ENCODE peak calls at places on chromosomes 12 and 14, in six cellular contexts. One of them, this sample, is unnamed.
A peak's percentile ranks its signal among the peaks of the same experiment; 100 is the strongest.

GRCh38 chr12:92158711-92159534 is 13.3 kb upstream of the BTG1 start:
- DNase-seq in lung: no peak
- DNase-seq in GM23338: no peak
- DNase-seq in CD4-positive, CD25-positive, alpha-beta regulatory T cell: peak; percentile 34
- DNase-seq in MM.1S: peak; percentile 5
- DNase-seq in left ventricle myocardium inferior: no peak
- DNase-seq in this sample: peak; percentile 46

GRCh38 chr12:124321040-124321481 is 26.2 kb downstream of the RFLNA start:
- DNase-seq in GM23338: peak; percentile 78
- DNase-seq in left ventricle myocardium inferior: peak; percentile 68
- DNase-seq in lung: peak; percentile 61
- DNase-seq in MM.1S: peak; percentile 21
- DNase-seq in CD4-positive, CD25-positive, alpha-beta regulatory T cell: peak; percentile 39
- DNase-seq in this sample: peak; percentile 32

GRCh38 chr12:41089438-41089837 is 98.7 kb upstream of the PDZRN4 start:
- DNase-seq in GM23338: no peak
- DNase-seq in lung: no peak
- DNase-seq in CD4-positive, CD25-positive, alpha-beta regulatory T cell: no peak
- DNase-seq in left ventricle myocardium inferior: no peak
- DNase-seq in MM.1S: no peak
- DNase-seq in this sample: no peak

GRCh38 chr12:49540229-49541139 is 1.7 kb downstream of the KCNH3 start:
- DNase-seq in lung: no peak
- DNase-seq in GM23338: no peak
- DNase-seq in MM.1S: no peak
- DNase-seq in left ventricle myocardium inferior: no peak
- DNase-seq in CD4-positive, CD25-positive, alpha-beta regulatory T cell: no peak
- DNase-seq in this sample: no peak

GRCh38 chr12:124228050-124228711 is 66.7 kb upstream of the RFLNA start:
- DNase-seq in MM.1S: no peak
- DNase-seq in left ventricle myocardium inferior: no peak
- DNase-seq in GM23338: no peak
- DNase-seq in lung: no peak
- DNase-seq in CD4-positive, CD25-positive, alpha-beta regulatory T cell: no peak
- DNase-seq in this sample: no peak

GRCh38 chr12:107308310-107308709 is 215.0 kb upstream of the CRY1 start:
- DNase-seq in GM23338: no peak
- DNase-seq in CD4-positive, CD25-positive, alpha-beta regulatory T cell: no peak
- DNase-seq in left ventricle myocardium inferior: no peak
- DNase-seq in lung: no peak
- DNase-seq in MM.1S: no peak
- DNase-seq in this sample: no peak

GRCh38 chr14:105499256-105500035 is 8.4 kb downstream of the TEDC1 start:
- DNase-seq in GM23338: no peak
- DNase-seq in left ventricle myocardium inferior: no peak
- DNase-seq in lung: no peak
- DNase-seq in MM.1S: no peak
- DNase-seq in CD4-positive, CD25-positive, alpha-beta regulatory T cell: no peak
- DNase-seq in this sample: no peak

GRCh38 chr12:47822863-47823262 is 3.2 kb upstream of the HDAC7 start:
- DNase-seq in GM23338: no peak
- DNase-seq in CD4-positive, CD25-positive, alpha-beta regulatory T cell: no peak
- DNase-seq in left ventricle myocardium inferior: no peak
- DNase-seq in lung: no peak
- DNase-seq in MM.1S: no peak
- DNase-seq in this sample: no peak

GRCh38 chr14:96502621-96503251 is 554 bp downstream of the PAPOLA start:
- DNase-seq in CD4-positive, CD25-positive, alpha-beta regulatory T cell: no peak
- DNase-seq in lung: peak; percentile 59
- DNase-seq in GM23338: peak; percentile 79
- DNase-seq in left ventricle myocardium inferior: peak; percentile 50
- DNase-seq in MM.1S: peak; percentile 8
- DNase-seq in this sample: no peak

GRCh38 chr12:6375269-6376078 is at the start of gene SCNN1A:
- DNase-seq in CD4-positive, CD25-positive, alpha-beta regulatory T cell: no peak
- DNase-seq in GM23338: peak; percentile 97
- DNase-seq in MM.1S: no peak
- DNase-seq in lung: peak; percentile 88
- DNase-seq in left ventricle myocardium inferior: no peak
- DNase-seq in this sample: no peak

GRCh38 chr14:71659165-71659564 is 273.1 kb upstream of the RGS6 start:
- DNase-seq in left ventricle myocardium inferior: no peak
- DNase-seq in lung: no peak
- DNase-seq in CD4-positive, CD25-positive, alpha-beta regulatory T cell: peak; percentile 52
- DNase-seq in GM23338: no peak
- DNase-seq in MM.1S: no peak
- DNase-seq in this sample: no peak

GRCh38 chr14:68469208-68469713 is 323.6 kb downstream of the ZFP36L1 start:
- DNase-seq in left ventricle myocardium inferior: no peak
- DNase-seq in lung: no peak
- DNase-seq in MM.1S: no peak
- DNase-seq in GM23338: no peak
- DNase-seq in CD4-positive, CD25-positive, alpha-beta regulatory T cell: no peak
- DNase-seq in this sample: no peak

GRCh38 chr14:102499401-102500189 is 10.0 kb downstream of the ANKRD9 start:
- DNase-seq in lung: no peak
- DNase-seq in CD4-positive, CD25-positive, alpha-beta regulatory T cell: no peak
- DNase-seq in left ventricle myocardium inferior: peak; percentile 88
- DNase-seq in GM23338: no peak
- DNase-seq in MM.1S: no peak
- DNase-seq in this sample: no peak

GRCh38 chr12:89999699-90000505 is 291.3 kb upstream of the ATP2B1 start:
- DNase-seq in CD4-positive, CD25-positive, alpha-beta regulatory T cell: no peak
- DNase-seq in lung: no peak
- DNase-seq in GM23338: no peak
- DNase-seq in left ventricle myocardium inferior: no peak
- DNase-seq in MM.1S: no peak
- DNase-seq in this sample: no peak

GRCh38 chr12:129413295-129413694 is 490.5 kb downstream of the TMEM132D start:
- DNase-seq in GM23338: no peak
- DNase-seq in CD4-positive, CD25-positive, alpha-beta regulatory T cell: no peak
- DNase-seq in left ventricle myocardium inferior: no peak
- DNase-seq in lung: no peak
- DNase-seq in MM.1S: no peak
- DNase-seq in this sample: no peak

GRCh38 chr12:124699878-124700277 is 132.5 kb upstream of the NCOR2 start:
- DNase-seq in lung: peak; percentile 80
- DNase-seq in CD4-positive, CD25-positive, alpha-beta regulatory T cell: no peak
- DNase-seq in MM.1S: no peak
- DNase-seq in left ventricle myocardium inferior: no peak
- DNase-seq in GM23338: no peak
- DNase-seq in this sample: no peak

GRCh38 chr12:108201808-108202207 is 72.7 kb downstream of the WSCD2 start:
- DNase-seq in lung: no peak
- DNase-seq in GM23338: no peak
- DNase-seq in CD4-positive, CD25-positive, alpha-beta regulatory T cell: no peak
- DNase-seq in left ventricle myocardium inferior: no peak
- DNase-seq in MM.1S: no peak
- DNase-seq in this sample: no peak

GRCh38 chr14:20684662-20685456 is 499 bp downstream of the RNASE4 start:
- DNase-seq in CD4-positive, CD25-positive, alpha-beta regulatory T cell: no peak
- DNase-seq in MM.1S: no peak
- DNase-seq in GM23338: peak; percentile 66
- DNase-seq in lung: peak; percentile 61
- DNase-seq in left ventricle myocardium inferior: no peak
- DNase-seq in this sample: no peak

GRCh38 chr12:82746668-82747067 is 60.0 kb downstream of the TMTC2 start:
- DNase-seq in MM.1S: no peak
- DNase-seq in lung: no peak
- DNase-seq in GM23338: no peak
- DNase-seq in CD4-positive, CD25-positive, alpha-beta regulatory T cell: no peak
- DNase-seq in left ventricle myocardium inferior: no peak
- DNase-seq in this sample: no peak

GRCh38 chr14:57245941-57246340 is 22.8 kb downstream of the EXOC5 start:
- DNase-seq in CD4-positive, CD25-positive, alpha-beta regulatory T cell: no peak
- DNase-seq in lung: no peak
- DNase-seq in left ventricle myocardium inferior: no peak
- DNase-seq in GM23338: no peak
- DNase-seq in MM.1S: no peak
- DNase-seq in this sample: no peak

GRCh38 chr12:133130808-133131128 is 341 bp downstream of the ZNF10 start:
- DNase-seq in lung: peak; percentile 31
- DNase-seq in CD4-positive, CD25-positive, alpha-beta regulatory T cell: no peak
- DNase-seq in GM23338: no peak
- DNase-seq in MM.1S: no peak
- DNase-seq in left ventricle myocardium inferior: peak; percentile 26
- DNase-seq in this sample: no peak

GRCh38 chr14:72457641-72458040 is 436.3 kb downstream of the DPF3 start:
- DNase-seq in left ventricle myocardium inferior: no peak
- DNase-seq in CD4-positive, CD25-positive, alpha-beta regulatory T cell: no peak
- DNase-seq in GM23338: no peak
- DNase-seq in MM.1S: no peak
- DNase-seq in lung: no peak
- DNase-seq in this sample: no peak

GRCh38 chr12:133227281-133227852 is 8.3 kb downstream of the ANHX start:
- DNase-seq in lung: no peak
- DNase-seq in left ventricle myocardium inferior: no peak
- DNase-seq in CD4-positive, CD25-positive, alpha-beta regulatory T cell: no peak
- DNase-seq in GM23338: no peak
- DNase-seq in MM.1S: no peak
- DNase-seq in this sample: no peak

GRCh38 chr14:97517566-97518234 is 720.5 kb downstream of the VRK1 start:
- DNase-seq in lung: no peak
- DNase-seq in CD4-positive, CD25-positive, alpha-beta regulatory T cell: no peak
- DNase-seq in left ventricle myocardium inferior: no peak
- DNase-seq in MM.1S: no peak
- DNase-seq in GM23338: no peak
- DNase-seq in this sample: no peak

GRCh38 chr12:122830517-122831214 is 4.6 kb upstream of the HIP1R start:
- DNase-seq in MM.1S: no peak
- DNase-seq in left ventricle myocardium inferior: no peak
- DNase-seq in lung: peak; percentile 56
- DNase-seq in GM23338: no peak
- DNase-seq in CD4-positive, CD25-positive, alpha-beta regulatory T cell: no peak
- DNase-seq in this sample: no peak

GRCh38 chr14:21025374-21026151 is 702 bp upstream of the NDRG2 start:
- DNase-seq in MM.1S: no peak
- DNase-seq in left ventricle myocardium inferior: peak; percentile 91
- DNase-seq in lung: no peak
- DNase-seq in CD4-positive, CD25-positive, alpha-beta regulatory T cell: no peak
- DNase-seq in GM23338: peak; percentile 85
- DNase-seq in this sample: no peak

GRCh38 chr12:10722905-10723866 is at the start of gene YBX3:
- DNase-seq in lung: peak; percentile 89
- DNase-seq in CD4-positive, CD25-positive, alpha-beta regulatory T cell: peak; percentile 17
- DNase-seq in GM23338: peak; percentile 86
- DNase-seq in MM.1S: peak; percentile 81
- DNase-seq in left ventricle myocardium inferior: peak; percentile 90
- DNase-seq in this sample: peak; percentile 22

GRCh38 chr14:94375552-94376107 is 12.8 kb downstream of the SERPINA1 start:
- DNase-seq in left ventricle myocardium inferior: no peak
- DNase-seq in lung: no peak
- DNase-seq in CD4-positive, CD25-positive, alpha-beta regulatory T cell: no peak
- DNase-seq in GM23338: no peak
- DNase-seq in MM.1S: no peak
- DNase-seq in this sample: no peak

GRCh38 chr12:110317921-110318320 is 36.9 kb downstream of the ATP2A2 start:
- DNase-seq in CD4-positive, CD25-positive, alpha-beta regulatory T cell: no peak
- DNase-seq in MM.1S: no peak
- DNase-seq in lung: no peak
- DNase-seq in GM23338: no peak
- DNase-seq in left ventricle myocardium inferior: no peak
- DNase-seq in this sample: no peak

GRCh38 chr12:3933074-3933818 is 60.0 kb upstream of the PARP11 start:
- DNase-seq in GM23338: no peak
- DNase-seq in left ventricle myocardium inferior: no peak
- DNase-seq in CD4-positive, CD25-positive, alpha-beta regulatory T cell: no peak
- DNase-seq in MM.1S: no peak
- DNase-seq in lung: no peak
- DNase-seq in this sample: no peak
- H3K4me1 ChIP-seq in GM23338: peaks cover 15% of the 10 kb centered on the region
- H3K4me1 ChIP-seq in left ventricle myocardium inferior: no peaks in the 10 kb centered on the region
- H3K4me1 ChIP-seq in CD4-positive, CD25-positive, alpha-beta regulatory T cell: peaks cover 11% of the 10 kb centered on the region
- H3K4me1 ChIP-seq in MM.1S: no peaks in the 10 kb centered on the region
- H3K4me1 ChIP-seq in lung: no peaks in the 10 kb centered on the region
- H3K4me1 ChIP-seq in this sample: no peaks in the 10 kb centered on the region

DNA sequence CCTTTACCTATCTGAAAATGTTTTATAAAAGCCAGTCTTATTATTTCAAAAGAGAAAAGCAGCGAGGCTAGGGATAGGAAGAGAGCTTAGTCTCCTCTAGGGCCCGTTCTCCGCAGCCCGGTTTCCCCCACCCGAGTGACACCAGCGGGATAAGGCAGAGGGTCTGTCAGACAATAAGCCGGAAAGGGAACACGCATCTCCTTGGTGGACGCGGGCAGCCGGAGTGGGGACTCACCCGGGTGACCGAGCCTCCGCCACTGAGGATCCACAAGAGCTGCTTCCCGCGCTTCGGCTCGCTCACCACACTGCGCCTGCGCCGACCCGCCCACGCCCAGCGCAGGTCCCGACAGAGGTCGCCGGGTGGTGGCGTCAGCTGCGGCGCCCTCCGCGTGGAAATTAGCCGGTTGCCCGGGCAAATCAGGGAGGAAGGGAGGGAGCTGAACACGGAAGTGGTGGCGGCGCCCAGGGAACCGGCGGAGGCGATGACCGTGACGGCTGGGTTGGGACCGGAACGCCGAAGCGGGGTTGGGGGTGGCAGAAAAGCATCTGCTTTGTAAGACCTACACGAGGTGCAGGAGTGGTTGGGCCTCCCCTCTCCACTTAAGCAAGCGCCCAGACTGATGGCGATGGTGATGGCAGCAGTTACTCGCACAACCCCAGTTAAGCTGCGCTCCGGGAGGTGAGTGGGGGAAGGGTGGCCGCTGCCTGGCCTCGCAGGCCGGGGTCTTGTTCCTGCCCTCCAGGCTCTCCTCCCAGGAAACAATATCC is at the start of the genes SOCS4 and WDHD1:
- DNase-seq in lung: peak; percentile 95
- DNase-seq in left ventricle myocardium inferior: peak; percentile 95
- DNase-seq in GM23338: peak; percentile 94
- DNase-seq in MM.1S: peak; percentile 84
- DNase-seq in CD4-positive, CD25-positive, alpha-beta regulatory T cell: peak; percentile 97
- DNase-seq in this sample: peak; percentile 98
- H3K27ac ChIP-seq in lung: peak within 1 kb of the TSS; percentile 90
- H3K27ac ChIP-seq in left ventricle myocardium inferior: peak within 1 kb of the TSS; percentile 90
- H3K27ac ChIP-seq in GM23338: peak within 1 kb of the TSS; percentile 100
- H3K27ac ChIP-seq in MM.1S: peak within 1 kb of the TSS; percentile 71
- H3K27ac ChIP-seq in CD4-positive, CD25-positive, alpha-beta regulatory T cell: peak within 1 kb of the TSS; percentile 90
- H3K27ac ChIP-seq in this sample: peak within 1 kb of the TSS; percentile 86

GRCh38 chr12:112656141-112656540 is 135.4 kb upstream of the RPH3A start:
- DNase-seq in MM.1S: no peak
- DNase-seq in lung: no peak
- DNase-seq in CD4-positive, CD25-positive, alpha-beta regulatory T cell: no peak
- DNase-seq in GM23338: no peak
- DNase-seq in left ventricle myocardium inferior: no peak
- DNase-seq in this sample: no peak
- H3K4me3 ChIP-seq in MM.1S: no peak overlapping the region
- H3K4me3 ChIP-seq in lung: no peak overlapping the region
- H3K4me3 ChIP-seq in CD4-positive, CD25-positive, alpha-beta regulatory T cell: no peak overlapping the region
- H3K4me3 ChIP-seq in GM23338: no peak overlapping the region
- H3K4me3 ChIP-seq in left ventricle myocardium inferior: no peak overlapping the region
- H3K4me3 ChIP-seq in this sample: no peak overlapping the region

DNA sequence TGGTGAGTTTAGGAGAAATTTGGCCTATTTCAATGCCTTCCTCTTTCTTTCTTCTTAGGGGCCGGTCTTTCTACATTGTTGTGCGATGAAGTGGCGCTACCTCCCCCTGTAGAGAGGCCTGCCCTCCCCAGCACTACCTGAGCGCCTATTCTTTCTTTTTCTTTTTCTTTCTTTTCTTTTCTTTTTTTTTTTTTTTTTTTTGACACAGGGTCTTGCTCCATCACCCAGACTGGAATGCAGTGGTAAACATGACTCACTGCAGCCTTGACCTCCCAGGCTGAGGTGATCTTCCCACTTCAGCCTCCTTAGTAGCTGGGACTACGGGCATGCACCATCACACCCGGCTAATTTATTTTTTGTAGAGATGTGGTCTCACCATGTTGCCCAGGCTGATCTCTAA is 136.1 kb upstream of the MAX start:
- DNase-seq in GM23338: no peak
- DNase-seq in lung: no peak
- DNase-seq in CD4-positive, CD25-positive, alpha-beta regulatory T cell: no peak
- DNase-seq in left ventricle myocardium inferior: no peak
- DNase-seq in MM.1S: no peak
- DNase-seq in this sample: no peak
- H3K4me1 ChIP-seq in GM23338: no peaks in the 10 kb centered on the region
- H3K4me1 ChIP-seq in lung: no peaks in the 10 kb centered on the region
- H3K4me1 ChIP-seq in CD4-positive, CD25-positive, alpha-beta regulatory T cell: no peaks in the 10 kb centered on the region
- H3K4me1 ChIP-seq in left ventricle myocardium inferior: peaks cover 32% of the 10 kb centered on the region
- H3K4me1 ChIP-seq in MM.1S: no peaks in the 10 kb centered on the region
- H3K4me1 ChIP-seq in this sample: peaks cover under 1% of the 10 kb centered on the region

This sample was measured in naive thymus-derived CD4-positive, alpha-beta T cell.